ENCODE peak calls at places on chromosomes 13 and 19, in seven cellular contexts. One of them, this sample, is unnamed.

GRCh38 chr13:41137951-41138350 is 5.3 kb upstream of the KBTBD6 start:
- DNase-seq in Peyer's patch: no peak
- DNase-seq in NCI-H2171: no peak
- DNase-seq in WTC11: no peak
- DNase-seq in stimulated activated CD4-positive, alpha-beta T cell treated with anti-CD3 and anti-CD28 coated beads, Interleukin-2, amount 100 ng/mL, for 48 hours: no peak
- DNase-seq in NCI-H1694: no peak
- DNase-seq in HCEC 1CT: peak
- DNase-seq in this sample: no peak

GRCh38 chr19:44644391-44645016 is 794 bp downstream of the PVR start:
- DNase-seq in NCI-H1694: peak
- DNase-seq in WTC11: peak
- DNase-seq in HCEC 1CT: peak
- DNase-seq in NCI-H2171: peak
- DNase-seq in stimulated activated CD4-positive, alpha-beta T cell treated with anti-CD3 and anti-CD28 coated beads, Interleukin-2, amount 100 ng/mL, for 48 hours: no peak
- DNase-seq in Peyer's patch: peak
- DNase-seq in this sample: no peak

GRCh38 chr19:33085570-33086128 is 4.7 kb downstream of the GPATCH1 start:
- DNase-seq in Peyer's patch: no peak
- DNase-seq in NCI-H1694: no peak
- DNase-seq in WTC11: no peak
- DNase-seq in stimulated activated CD4-positive, alpha-beta T cell treated with anti-CD3 and anti-CD28 coated beads, Interleukin-2, amount 100 ng/mL, for 48 hours: no peak
- DNase-seq in NCI-H2171: no peak
- DNase-seq in HCEC 1CT: no peak
- DNase-seq in this sample: no peak

GRCh38 chr19:35136977-35137702 is 1.5 kb upstream of the FXYD1 start:
- DNase-seq in stimulated activated CD4-positive, alpha-beta T cell treated with anti-CD3 and anti-CD28 coated beads, Interleukin-2, amount 100 ng/mL, for 48 hours: no peak
- DNase-seq in WTC11: no peak
- DNase-seq in NCI-H1694: no peak
- DNase-seq in HCEC 1CT: no peak
- DNase-seq in NCI-H2171: no peak
- DNase-seq in Peyer's patch: no peak
- DNase-seq in this sample: no peak

GRCh38 chr13:58151452-58151851 is 519.9 kb downstream of the PCDH17 start:
- DNase-seq in stimulated activated CD4-positive, alpha-beta T cell treated with anti-CD3 and anti-CD28 coated beads, Interleukin-2, amount 100 ng/mL, for 48 hours: no peak
- DNase-seq in WTC11: no peak
- DNase-seq in HCEC 1CT: no peak
- DNase-seq in Peyer's patch: no peak
- DNase-seq in NCI-H2171: no peak
- DNase-seq in NCI-H1694: no peak
- DNase-seq in this sample: no peak

GRCh38 chr19:47036233-47036651 is 12.2 kb downstream of the TMEM160 start:
- DNase-seq in HCEC 1CT: no peak
- DNase-seq in NCI-H1694: no peak
- DNase-seq in stimulated activated CD4-positive, alpha-beta T cell treated with anti-CD3 and anti-CD28 coated beads, Interleukin-2, amount 100 ng/mL, for 48 hours: no peak
- DNase-seq in Peyer's patch: peak
- DNase-seq in NCI-H2171: peak
- DNase-seq in WTC11: no peak
- DNase-seq in this sample: no peak

GRCh38 chr19:17086129-17086528 is 10.6 kb downstream of the MYO9B start:
- DNase-seq in NCI-H1694: no peak
- DNase-seq in stimulated activated CD4-positive, alpha-beta T cell treated with anti-CD3 and anti-CD28 coated beads, Interleukin-2, amount 100 ng/mL, for 48 hours: no peak
- DNase-seq in WTC11: no peak
- DNase-seq in NCI-H2171: no peak
- DNase-seq in HCEC 1CT: no peak
- DNase-seq in Peyer's patch: no peak
- DNase-seq in this sample: no peak

GRCh38 chr13:98930014-98930625 is 47.7 kb downstream of the DOCK9 start:
- DNase-seq in NCI-H1694: no peak
- DNase-seq in HCEC 1CT: no peak
- DNase-seq in Peyer's patch: no peak
- DNase-seq in NCI-H2171: no peak
- DNase-seq in stimulated activated CD4-positive, alpha-beta T cell treated with anti-CD3 and anti-CD28 coated beads, Interleukin-2, amount 100 ng/mL, for 48 hours: no peak
- DNase-seq in WTC11: no peak
- DNase-seq in this sample: no peak

GRCh38 chr13:73107970-73108369 is 49.2 kb downstream of the KLF5 start:
- DNase-seq in Peyer's patch: no peak
- DNase-seq in NCI-H1694: no peak
- DNase-seq in HCEC 1CT: no peak
- DNase-seq in WTC11: no peak
- DNase-seq in stimulated activated CD4-positive, alpha-beta T cell treated with anti-CD3 and anti-CD28 coated beads, Interleukin-2, amount 100 ng/mL, for 48 hours: no peak
- DNase-seq in NCI-H2171: no peak
- DNase-seq in this sample: no peak

GRCh38 chr13:40982772-40983171 is 36.3 kb downstream of the ELF1 start:
- DNase-seq in NCI-H2171: no peak
- DNase-seq in HCEC 1CT: no peak
- DNase-seq in Peyer's patch: no peak
- DNase-seq in NCI-H1694: no peak
- DNase-seq in WTC11: no peak
- DNase-seq in stimulated activated CD4-positive, alpha-beta T cell treated with anti-CD3 and anti-CD28 coated beads, Interleukin-2, amount 100 ng/mL, for 48 hours: peak
- DNase-seq in this sample: no peak

GRCh38 chr13:112733112-112733511 is 43.3 kb downstream of the ATP11A start:
- DNase-seq in HCEC 1CT: no peak
- DNase-seq in NCI-H2171: no peak
- DNase-seq in NCI-H1694: no peak
- DNase-seq in stimulated activated CD4-positive, alpha-beta T cell treated with anti-CD3 and anti-CD28 coated beads, Interleukin-2, amount 100 ng/mL, for 48 hours: no peak
- DNase-seq in Peyer's patch: no peak
- DNase-seq in WTC11: peak
- DNase-seq in this sample: no peak

GRCh38 chr13:43003010-43003409 is 11.0 kb upstream of the EPSTI1 start:
- DNase-seq in HCEC 1CT: no peak
- DNase-seq in WTC11: no peak
- DNase-seq in stimulated activated CD4-positive, alpha-beta T cell treated with anti-CD3 and anti-CD28 coated beads, Interleukin-2, amount 100 ng/mL, for 48 hours: no peak
- DNase-seq in Peyer's patch: no peak
- DNase-seq in NCI-H1694: no peak
- DNase-seq in NCI-H2171: no peak
- DNase-seq in this sample: no peak

GRCh38 chr19:15315101-15315500 is 17.2 kb downstream of the BRD4 start:
- DNase-seq in WTC11: no peak
- DNase-seq in NCI-H2171: no peak
- DNase-seq in Peyer's patch: no peak
- DNase-seq in stimulated activated CD4-positive, alpha-beta T cell treated with anti-CD3 and anti-CD28 coated beads, Interleukin-2, amount 100 ng/mL, for 48 hours: no peak
- DNase-seq in NCI-H1694: no peak
- DNase-seq in HCEC 1CT: no peak
- DNase-seq in this sample: no peak

GRCh38 chr13:72121466-72121865 is 254.5 kb upstream of the DACH1 start:
- DNase-seq in HCEC 1CT: no peak
- DNase-seq in WTC11: no peak
- DNase-seq in stimulated activated CD4-positive, alpha-beta T cell treated with anti-CD3 and anti-CD28 coated beads, Interleukin-2, amount 100 ng/mL, for 48 hours: no peak
- DNase-seq in Peyer's patch: no peak
- DNase-seq in NCI-H2171: no peak
- DNase-seq in NCI-H1694: no peak
- DNase-seq in this sample: no peak

GRCh38 chr13:113483504-113484287 is 6.8 kb downstream of the DCUN1D2 start:
- DNase-seq in HCEC 1CT: no peak
- DNase-seq in NCI-H2171: no peak
- DNase-seq in NCI-H1694: no peak
- DNase-seq in Peyer's patch: no peak
- DNase-seq in stimulated activated CD4-positive, alpha-beta T cell treated with anti-CD3 and anti-CD28 coated beads, Interleukin-2, amount 100 ng/mL, for 48 hours: no peak
- DNase-seq in WTC11: peak
- DNase-seq in this sample: no peak

GRCh38 chr13:92901739-92902138 is 324.9 kb upstream of the GPC6 start:
- DNase-seq in WTC11: no peak
- DNase-seq in Peyer's patch: no peak
- DNase-seq in stimulated activated CD4-positive, alpha-beta T cell treated with anti-CD3 and anti-CD28 coated beads, Interleukin-2, amount 100 ng/mL, for 48 hours: no peak
- DNase-seq in NCI-H2171: no peak
- DNase-seq in HCEC 1CT: no peak
- DNase-seq in NCI-H1694: no peak
- DNase-seq in this sample: no peak

GRCh38 chr13:99005609-99006008 is 27.7 kb upstream of the DOCK9 start:
- DNase-seq in WTC11: no peak
- DNase-seq in NCI-H1694: no peak
- DNase-seq in NCI-H2171: no peak
- DNase-seq in Peyer's patch: no peak
- DNase-seq in stimulated activated CD4-positive, alpha-beta T cell treated with anti-CD3 and anti-CD28 coated beads, Interleukin-2, amount 100 ng/mL, for 48 hours: no peak
- DNase-seq in HCEC 1CT: no peak
- DNase-seq in this sample: no peak

GRCh38 chr13:51152713-51153112 is 41.6 kb upstream of the C13orf42 start:
- DNase-seq in HCEC 1CT: no peak
- DNase-seq in stimulated activated CD4-positive, alpha-beta T cell treated with anti-CD3 and anti-CD28 coated beads, Interleukin-2, amount 100 ng/mL, for 48 hours: no peak
- DNase-seq in NCI-H2171: no peak
- DNase-seq in WTC11: no peak
- DNase-seq in Peyer's patch: no peak
- DNase-seq in NCI-H1694: no peak
- DNase-seq in this sample: no peak

GRCh38 chr19:33458807-33459206 is 62.8 kb downstream of the PEPD start:
- DNase-seq in NCI-H2171: no peak
- DNase-seq in Peyer's patch: no peak
- DNase-seq in NCI-H1694: no peak
- DNase-seq in stimulated activated CD4-positive, alpha-beta T cell treated with anti-CD3 and anti-CD28 coated beads, Interleukin-2, amount 100 ng/mL, for 48 hours: no peak
- DNase-seq in HCEC 1CT: no peak
- DNase-seq in WTC11: no peak
- DNase-seq in this sample: peak

GRCh38 chr19:37583340-37583739 is 11.3 kb downstream of the ZNF571 start:
- DNase-seq in HCEC 1CT: no peak
- DNase-seq in NCI-H1694: no peak
- DNase-seq in stimulated activated CD4-positive, alpha-beta T cell treated with anti-CD3 and anti-CD28 coated beads, Interleukin-2, amount 100 ng/mL, for 48 hours: no peak
- DNase-seq in Peyer's patch: no peak
- DNase-seq in WTC11: peak
- DNase-seq in NCI-H2171: no peak
- DNase-seq in this sample: no peak

GRCh38 chr13:78562237-78562889 is 41.0 kb downstream of the POU4F1 start:
- DNase-seq in NCI-H2171: no peak
- DNase-seq in stimulated activated CD4-positive, alpha-beta T cell treated with anti-CD3 and anti-CD28 coated beads, Interleukin-2, amount 100 ng/mL, for 48 hours: no peak
- DNase-seq in HCEC 1CT: no peak
- DNase-seq in Peyer's patch: no peak
- DNase-seq in WTC11: no peak
- DNase-seq in NCI-H1694: no peak
- DNase-seq in this sample: no peak

GRCh38 chr19:44111910-44112463 is 1.2 kb upstream of the ZNF225 start:
- DNase-seq in NCI-H1694: no peak
- DNase-seq in stimulated activated CD4-positive, alpha-beta T cell treated with anti-CD3 and anti-CD28 coated beads, Interleukin-2, amount 100 ng/mL, for 48 hours: no peak
- DNase-seq in Peyer's patch: no peak
- DNase-seq in HCEC 1CT: peak
- DNase-seq in NCI-H2171: no peak
- DNase-seq in WTC11: peak
- DNase-seq in this sample: no peak